ENCODE peak calls at places on chromosomes 6 and 20, in eight cellular contexts. G is CD8-positive, alpha-beta memory T cell; X is neural progenitor cell; O is GM23338; K is hepatocyte; F is upper lobe of right lung; Y is naive thymus-derived CD4-positive, alpha-beta T cell; U is cardiac muscle cell. V is an unnamed sample.

GRCh38 chr6:2630362-2630761 is 120.4 kb downstream of the MYLK4 start:
- DNase-seq in G (no peak), X (no peak), O (no peak), K (peak), F (no peak), Y (no peak), U (no peak), V (peak)

GRCh38 chr6:10576226-10576625 is 55.1 kb downstream of the GCNT2 start:
- DNase-seq in G (no peak), X (no peak), O (no peak), K (no peak), F (no peak), Y (no peak), U (no peak), V (no peak)

GRCh38 chr6:98092326-98092725 is 742.0 kb upstream of the POU3F2 start:
- DNase-seq in G (no peak), X (no peak), O (no peak), K (no peak), F (no peak), Y (no peak), U (no peak), V (no peak)

GRCh38 chr6:29255530-29255929 is 46.0 kb upstream of the OR14J1 start:
- DNase-seq in G (no peak), X (no peak), O (no peak), K (no peak), F (no peak), Y (no peak), U (no peak), V (no peak)

GRCh38 chr20:56175884-56176283 is 72.6 kb upstream of the MC3R start:
- DNase-seq in G (no peak), X (no peak), O (no peak), K (no peak), F (no peak), Y (no peak), U (no peak), V (no peak)

GRCh38 chr20:36405255-36405654 is 99.1 kb downstream of the DLGAP4 start:
- DNase-seq in G (no peak), X (no peak), O (no peak), K (no peak), F (no peak), Y (no peak), U (no peak), V (no peak)

GRCh38 chr6:7468382-7469081 is 72.9 kb upstream of the DSP start:
- DNase-seq in G (no peak), X (no peak), O (no peak), K (peak), F (no peak), Y (no peak), U (no peak), V (peak)

GRCh38 chr6:74749211-74750142 is 456.4 kb downstream of the COL12A1 start:
- DNase-seq in G (no peak), X (peak), O (peak), K (no peak), F (no peak), Y (no peak), U (no peak), V (no peak)

GRCh38 chr6:168089186-168090063 is 10.4 kb upstream of the FRMD1 start:
- DNase-seq in G (no peak), X (no peak), O (no peak), K (no peak), F (no peak), Y (no peak), U (no peak), V (peak)

GRCh38 chr20:61925555-61926252 is 140.0 kb downstream of the TAF4 start:
- DNase-seq in G (no peak), X (no peak), O (no peak), K (no peak), F (peak), Y (no peak), U (no peak), V (no peak)

GRCh38 chr6:163861627-163862026 is 447.1 kb downstream of the QKI start:
- DNase-seq in G (no peak), X (no peak), O (no peak), K (no peak), F (no peak), Y (no peak), U (no peak), V (no peak)

GRCh38 chr20:50335866-50336265 is 145.2 kb downstream of the CEBPB start:
- DNase-seq in G (no peak), X (no peak), O (no peak), K (no peak), F (no peak), Y (no peak), U (no peak), V (no peak)

GRCh38 chr20:23867152-23867776 is 12.3 kb downstream of the CST5 start:
- DNase-seq in G (no peak), X (no peak), O (peak), K (no peak), F (no peak), Y (no peak), U (no peak), V (no peak)

DNA sequence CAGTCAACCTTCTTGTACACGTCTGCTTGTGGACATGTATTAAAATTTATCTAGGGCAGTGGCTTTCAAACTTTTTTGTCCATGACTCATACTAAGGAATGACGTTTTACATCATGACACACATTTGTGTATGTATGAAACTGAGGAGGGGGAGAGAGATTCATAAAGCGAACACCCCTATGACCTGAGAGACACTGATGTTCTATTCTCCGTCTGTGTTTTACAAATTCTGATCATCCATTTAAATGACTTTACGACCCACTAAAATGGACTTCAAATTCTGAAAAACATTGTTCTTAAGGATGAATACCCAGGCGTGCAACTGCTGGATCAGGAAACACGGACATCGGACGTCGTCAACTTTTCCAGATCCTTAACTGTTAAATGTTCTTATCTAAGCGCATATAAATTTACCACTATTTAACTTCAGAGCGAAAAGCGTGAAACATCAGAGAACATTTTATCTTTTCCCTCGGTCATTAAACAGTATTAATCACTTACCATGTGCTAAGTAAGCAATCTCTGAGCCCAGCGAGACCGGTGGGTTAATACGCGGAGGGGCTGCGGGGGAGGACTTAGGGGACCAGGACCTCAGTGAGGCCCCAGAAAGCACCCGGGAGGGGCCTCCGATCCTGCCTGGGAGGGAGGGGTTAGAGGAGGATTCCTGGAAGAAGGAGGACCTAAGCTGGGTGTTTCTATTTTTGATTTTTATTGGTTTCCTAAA is 1.2 kb downstream of the PLAGL1 start:
- DNase-seq in G (no peak), X (peak), O (peak), K (peak), F (no peak), Y (no peak), U (no peak), V (no peak)
- H3K27ac ChIP-seq in G (peak), X (no peak), O (no peak), K (peak), F (peak), Y (no peak), U (no peak), V (peak)

GRCh38 chr6:147000545-147001488 is 203.4 kb upstream of the STXBP5 start:
- DNase-seq in G (no peak), X (no peak), O (no peak), K (peak), F (no peak), Y (no peak), U (no peak), V (no peak)
- H3K27ac ChIP-seq in G (no peak), X (no peak), O (no peak), K (no peak), F (no peak), Y (no peak), U (no peak), V (no peak)

DNA sequence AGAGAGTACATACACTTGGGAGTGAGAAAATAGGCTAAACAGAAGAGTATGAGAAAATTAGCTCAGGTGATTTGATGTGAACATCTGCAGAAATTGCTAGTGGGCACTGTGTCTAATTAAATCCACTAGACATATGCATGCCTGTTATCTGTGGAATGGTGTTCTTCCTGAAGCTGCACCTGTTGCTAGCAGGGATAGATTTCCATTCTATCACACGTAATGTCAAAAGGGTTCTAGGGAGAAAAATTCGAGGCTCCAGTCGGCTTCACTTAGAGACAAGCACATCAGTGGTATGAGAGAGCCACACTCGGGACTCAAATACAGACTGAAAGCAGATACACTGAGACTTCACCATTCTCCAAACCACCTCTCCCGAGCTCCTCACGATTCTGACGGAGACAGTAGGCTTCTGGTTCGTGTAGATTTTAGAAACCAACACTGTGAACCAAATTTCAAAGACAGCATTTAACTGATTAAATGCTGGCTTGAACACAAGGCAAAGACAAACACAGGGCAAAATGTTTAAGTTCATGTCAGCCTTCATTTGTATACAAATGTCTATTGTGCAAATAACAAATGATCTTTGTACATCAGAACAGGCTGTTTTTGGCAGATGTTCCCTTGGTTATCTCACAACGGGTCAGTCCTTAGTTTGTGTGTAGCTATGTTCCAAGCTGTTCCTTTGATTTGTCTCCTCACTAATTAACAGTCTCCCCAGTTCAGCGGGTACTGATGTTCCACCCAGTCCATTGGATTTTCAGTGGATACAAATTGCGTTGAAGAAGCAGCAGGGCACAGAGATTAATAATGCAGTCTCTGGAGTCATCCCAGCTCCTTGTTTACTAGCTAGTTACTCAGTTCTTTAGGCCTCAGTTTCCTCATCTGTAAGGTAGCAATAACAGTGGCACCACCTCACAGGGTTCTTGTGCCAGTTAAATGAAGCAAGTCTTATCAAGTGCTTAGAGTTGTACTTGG is 131.0 kb upstream of the IFNGR1 start:
- DNase-seq in G (no peak), X (no peak), O (no peak), K (no peak), F (no peak), Y (no peak), U (no peak), V (no peak)
- H3K27ac ChIP-seq in G (no peak), X (no peak), O (no peak), K (no peak), F (no peak), Y (no peak), U (no peak), V (no peak)

DNA sequence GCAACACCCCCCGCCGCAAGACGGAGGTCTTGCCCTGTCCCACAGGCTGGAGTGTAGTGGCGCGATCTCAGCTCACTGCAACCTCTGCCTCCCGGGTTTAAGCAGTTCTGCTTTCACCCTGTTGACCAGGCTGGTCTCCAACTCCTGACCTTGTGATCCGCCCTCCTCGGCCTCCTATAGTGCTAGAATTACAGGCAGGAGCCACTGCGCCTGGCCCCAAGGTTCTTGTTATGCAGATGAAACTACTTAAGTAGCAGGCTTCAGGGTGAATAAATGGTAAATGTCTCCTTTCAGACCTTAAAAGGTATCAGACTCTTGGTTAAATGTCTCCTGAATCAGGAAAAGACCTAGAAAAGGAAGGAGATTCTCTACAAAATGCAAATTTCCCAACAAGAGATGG is 95.4 kb upstream of the TMEM181 start:
- DNase-seq in G (no peak), X (no peak), O (peak), K (no peak), F (no peak), Y (no peak), U (no peak), V (no peak)
- H3K27ac ChIP-seq in G (no peak), X (no peak), O (peak), K (no peak), F (no peak), Y (no peak), U (no peak), V (no peak)

GRCh38 chr6:158737082-158737709 is 82.0 kb downstream of the EZR start:
- DNase-seq in G (no peak), X (no peak), O (no peak), K (no peak), F (no peak), Y (no peak), U (no peak), V (no peak)
- H3K27ac ChIP-seq in G (no peak), X (no peak), O (no peak), K (peak), F (no peak), Y (no peak), U (peak), V (no peak)